ENCODE peak calls at places on chromosomes 11 and 22, in nine cellular contexts. L is pancreas, D is uterus, N is HFF-Myc, W is sigmoid colon, P is gastrocnemius medialis, V is tibial nerve, U is kidney, Q is fibroblast of lung. Y is an unnamed sample.

GRCh38 chr11:68352591-68352990 is 40.2 kb downstream of the LRP5 start:
- DNase-seq in L (no peak), D (no peak), N (no peak), W (no peak), P (no peak), V (no peak), U (no peak), Q (no peak), Y (no peak)

GRCh38 chr11:127003260-127003981 is 2.9 kb upstream of the KIRREL3 start:
- DNase-seq in L (peak), D (no peak), N (no peak), W (no peak), P (no peak), V (no peak), U (peak), Q (peak), Y (no peak)

GRCh38 chr11:111975076-111975806 is 38.1 kb downstream of the DIXDC1 start:
- DNase-seq in L (no peak), D (no peak), N (no peak), W (no peak), P (no peak), V (no peak), U (no peak), Q (no peak), Y (no peak)

GRCh38 chr22:23218867-23219251 is 38.5 kb downstream of the BCR start:
- DNase-seq in L (peak), D (no peak), N (no peak), W (no peak), P (no peak), V (no peak), U (peak), Q (peak), Y (peak)

GRCh38 chr11:119403021-119403420 is 20.0 kb downstream of the THY1 start:
- DNase-seq in L (no peak), D (no peak), N (no peak), W (no peak), P (no peak), V (no peak), U (no peak), Q (no peak), Y (no peak)

GRCh38 chr11:129946256-129946655 is 50.9 kb upstream of the NFRKB start:
- DNase-seq in L (no peak), D (no peak), N (no peak), W (no peak), P (no peak), V (no peak), U (no peak), Q (peak), Y (peak)

GRCh38 chr11:73463359-73463758 is 87.2 kb downstream of the RELT start:
- DNase-seq in L (no peak), D (no peak), N (no peak), W (no peak), P (no peak), V (no peak), U (no peak), Q (peak), Y (peak)

GRCh38 chr22:31917227-31917921 is 27.0 kb upstream of the YWHAH start:
- DNase-seq in L (no peak), D (no peak), N (no peak), W (no peak), P (peak), V (no peak), U (no peak), Q (no peak), Y (no peak)

GRCh38 chr11:128026596-128026995 is 560.8 kb downstream of the ETS1 start:
- DNase-seq in L (no peak), D (no peak), N (peak), W (no peak), P (no peak), V (no peak), U (no peak), Q (peak), Y (peak)

GRCh38 chr22:33018232-33018864 is 39.8 kb downstream of the SYN3 start:
- DNase-seq in L (peak), D (peak), N (peak), W (no peak), P (no peak), V (peak), U (no peak), Q (peak), Y (peak)

GRCh38 chr11:114044042-114044871 is 15.3 kb upstream of the ZBTB16 start:
- DNase-seq in L (no peak), D (no peak), N (no peak), W (no peak), P (no peak), V (no peak), U (no peak), Q (no peak), Y (peak)

GRCh38 chr11:18588297-18589252 is at the start of gene UEVLD:
- DNase-seq in L (peak), D (peak), N (peak), W (peak), P (peak), V (peak), U (peak), Q (peak), Y (peak)

GRCh38 chr11:112345708-112346107 is 85.0 kb upstream of the PLET1 start:
- DNase-seq in L (no peak), D (no peak), N (no peak), W (no peak), P (no peak), V (no peak), U (no peak), Q (no peak), Y (no peak)

GRCh38 chr11:62500066-62501035 is 46.3 kb downstream of the AHNAK start:
- DNase-seq in L (no peak), D (no peak), N (no peak), W (no peak), P (no peak), V (no peak), U (no peak), Q (no peak), Y (no peak)

DNA sequence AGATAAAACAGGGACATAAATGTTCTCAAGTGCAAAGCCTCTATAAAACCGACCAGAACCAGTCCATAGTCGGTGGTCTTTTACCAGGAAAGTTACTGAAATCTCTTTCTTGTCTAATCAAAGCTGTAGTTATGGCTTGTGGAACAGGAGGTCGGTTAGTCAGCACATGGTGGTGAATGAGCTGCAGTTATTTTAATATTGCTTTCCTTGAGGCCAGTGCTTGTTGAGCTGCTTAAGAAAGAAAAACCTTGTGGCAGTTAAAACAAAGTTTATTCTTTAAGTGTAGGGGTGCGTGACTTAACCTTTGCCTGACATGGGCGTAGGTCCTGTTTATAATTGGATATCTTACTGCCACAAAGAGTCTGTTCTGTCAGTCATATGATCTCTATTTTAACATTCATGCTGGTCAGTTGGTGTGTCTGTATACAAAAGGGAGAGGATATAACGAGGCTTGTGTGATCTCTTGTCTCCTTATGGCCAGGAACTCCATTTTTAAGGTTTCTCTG is 19.7 kb downstream of the CNTF start:
- DNase-seq in L (no peak), D (no peak), N (no peak), W (no peak), P (no peak), V (no peak), U (no peak), Q (no peak), Y (no peak)
- TF ChIP-seq CTCF in L (no peak), D (no peak), N (no peak), W (no peak), P (no peak), V (no peak), U (no peak), Q (no peak), Y (no peak)

GRCh38 chr11:559020-559620 is 1.4 kb downstream of the LMNTD2 start:
- DNase-seq in L (peak), D (no peak), N (no peak), W (no peak), P (no peak), V (no peak), U (peak), Q (no peak), Y (no peak)
- H3K4me3 ChIP-seq in L (no peak), D (no peak), N (no peak), W (no peak), P (no peak), V (no peak), U (no peak), Q (no peak), Y (no peak)

DNA sequence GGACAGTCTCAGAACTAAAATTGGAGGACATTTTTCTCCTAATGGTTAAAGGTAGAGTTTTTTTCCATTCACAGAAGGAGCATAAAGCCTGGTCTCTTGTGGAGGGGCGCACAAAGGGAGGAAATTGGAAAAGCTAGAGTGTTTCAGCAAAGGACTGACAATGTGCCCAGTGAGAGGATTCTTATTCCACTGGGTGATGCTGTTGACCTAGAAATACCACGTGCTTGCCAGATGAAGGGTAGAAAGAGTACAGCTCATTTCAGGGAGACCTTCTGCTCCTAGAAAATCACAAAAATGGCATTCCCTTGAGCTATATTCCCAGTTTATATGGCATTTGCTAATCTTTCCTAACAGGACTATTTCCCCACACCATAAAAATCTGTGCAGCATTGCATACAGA is 21.1 kb downstream of the MS4A6E start:
- DNase-seq in L (no peak), D (no peak), N (no peak), W (no peak), P (no peak), V (no peak), U (no peak), Q (no peak), Y (no peak)
- TF ChIP-seq CTCF in L (no peak), D (no peak), N (no peak), W (no peak), P (no peak), V (no peak), U (no peak), Q (no peak), Y (no peak)

GRCh38 chr11:33734441-33735165 is 1.6 kb downstream of the CD59 start:
- DNase-seq in L (no peak), D (no peak), N (no peak), W (no peak), P (no peak), V (no peak), U (no peak), Q (peak), Y (peak)
- H3K4me3 ChIP-seq in L (peak), D (peak), N (peak), W (peak), P (peak), V (peak), U (peak), Q (peak), Y (peak)

GRCh38 chr22:17159504-17159951 is 451 bp upstream of the HDHD5 start:
- DNase-seq in L (no peak), D (peak), N (no peak), W (peak), P (no peak), V (no peak), U (peak), Q (peak), Y (peak)

GRCh38 chr22:17162731-17163130 is 3.7 kb upstream of the HDHD5 start:
- DNase-seq in L (no peak), D (no peak), N (no peak), W (no peak), P (no peak), V (no peak), U (no peak), Q (no peak), Y (no peak)

GRCh38 chr22:17167486-17167885 is 8.4 kb upstream of the HDHD5 start:
- DNase-seq in L (peak), D (no peak), N (no peak), W (no peak), P (peak), V (no peak), U (no peak), Q (no peak), Y (no peak)

GRCh38 chr22:17161991-17162390 is 2.9 kb upstream of the HDHD5 start:
- DNase-seq in L (no peak), D (no peak), N (no peak), W (no peak), P (no peak), V (no peak), U (no peak), Q (no peak), Y (no peak)

DNA sequence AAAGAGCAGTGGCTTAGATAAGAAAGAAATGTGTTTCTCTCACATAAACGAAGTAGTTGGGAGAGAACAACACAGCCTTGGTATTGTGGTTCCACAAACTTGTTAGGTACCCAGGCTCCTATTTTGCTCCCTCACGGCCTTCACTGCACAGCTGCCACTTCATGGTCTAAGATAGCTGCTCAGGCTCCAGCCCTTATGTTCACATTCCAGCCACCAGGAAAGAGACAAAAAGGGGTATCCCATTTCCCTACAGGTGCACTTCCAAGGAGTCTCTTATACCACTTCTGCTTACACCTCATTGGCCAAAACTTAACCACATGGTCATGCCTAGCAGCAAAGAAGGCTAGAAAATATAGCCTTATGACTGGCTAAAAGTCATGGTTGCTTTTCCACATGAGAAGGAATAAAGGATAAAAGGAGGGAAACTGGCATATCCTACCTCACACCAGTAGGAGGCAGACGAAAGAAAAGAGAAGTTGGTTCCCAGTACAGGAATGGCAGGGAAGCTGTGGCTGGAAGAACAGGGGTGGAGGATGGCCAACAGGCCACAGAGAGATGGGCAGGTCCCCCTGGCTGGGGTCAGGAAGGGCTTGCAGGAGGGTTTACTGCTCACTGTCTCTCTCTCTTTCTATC is 5.4 kb upstream of the HDHD5 start:
- DNase-seq in L (no peak), D (no peak), N (no peak), W (no peak), P (no peak), V (no peak), U (no peak), Q (no peak), Y (peak)
- TF ChIP-seq CTCF in L (no peak), D (no peak), N (peak), W (no peak), P (no peak), V (no peak), U (no peak), Q (peak), Y (peak)